ENCODE peak calls at places on chromosomes 7 and 10, in five cellular contexts. One of them, this sample, is unnamed.

GRCh38 chr7:98875501-98875900 is 2.8 kb upstream of the TRRAP start:
- DNase-seq in K562: no peak
- DNase-seq in H1: no peak
- DNase-seq in HepG2: peak
- DNase-seq in GM12878: no peak
- DNase-seq in this sample: no peak

GRCh38 chr7:151631149-151631967 is 111.7 kb upstream of the RHEB start:
- DNase-seq in K562: peak
- DNase-seq in H1: no peak
- DNase-seq in HepG2: no peak
- DNase-seq in GM12878: peak
- DNase-seq in this sample: peak

GRCh38 chr7:112481833-112482669 is 1.3 kb downstream of the LSMEM1 start:
- DNase-seq in K562: peak
- DNase-seq in H1: peak
- DNase-seq in HepG2: no peak
- DNase-seq in GM12878: no peak
- DNase-seq in this sample: no peak

GRCh38 chr7:103632972-103633371 is 187.0 kb upstream of the SLC26A5 start:
- DNase-seq in K562: no peak
- DNase-seq in H1: no peak
- DNase-seq in HepG2: no peak
- DNase-seq in GM12878: no peak
- DNase-seq in this sample: no peak

GRCh38 chr10:69492091-69492745 is 41.0 kb downstream of the TSPAN15 start:
- DNase-seq in K562: no peak
- DNase-seq in H1: no peak
- DNase-seq in HepG2: no peak
- DNase-seq in GM12878: no peak
- DNase-seq in this sample: no peak

GRCh38 chr7:39144420-39144819 is 166.7 kb downstream of the POU6F2 start:
- DNase-seq in K562: no peak
- DNase-seq in H1: no peak
- DNase-seq in HepG2: no peak
- DNase-seq in GM12878: no peak
- DNase-seq in this sample: no peak

GRCh38 chr10:14534152-14534551 is 203.4 kb upstream of the FRMD4A start:
- DNase-seq in K562: no peak
- DNase-seq in H1: no peak
- DNase-seq in HepG2: no peak
- DNase-seq in GM12878: no peak
- DNase-seq in this sample: no peak

GRCh38 chr10:130394832-130395231 is 258.6 kb downstream of the GLRX3 start:
- DNase-seq in K562: no peak
- DNase-seq in H1: no peak
- DNase-seq in HepG2: no peak
- DNase-seq in GM12878: no peak
- DNase-seq in this sample: no peak

GRCh38 chr7:95881597-95881996 is 109.2 kb downstream of the DYNC1I1 start:
- DNase-seq in K562: no peak
- DNase-seq in H1: no peak
- DNase-seq in HepG2: no peak
- DNase-seq in GM12878: no peak
- DNase-seq in this sample: no peak

GRCh38 chr7:11141541-11141940 is 167.9 kb downstream of the PHF14 start:
- DNase-seq in K562: no peak
- DNase-seq in H1: no peak
- DNase-seq in HepG2: no peak
- DNase-seq in GM12878: no peak
- DNase-seq in this sample: no peak

GRCh38 chr10:24519950-24520349 is 203.7 kb downstream of the ARHGAP21 start:
- DNase-seq in K562: no peak
- DNase-seq in H1: no peak
- DNase-seq in HepG2: no peak
- DNase-seq in GM12878: no peak
- DNase-seq in this sample: peak

GRCh38 chr10:8305871-8306652 is 251.6 kb downstream of the GATA3 start:
- DNase-seq in K562: no peak
- DNase-seq in H1: no peak
- DNase-seq in HepG2: no peak
- DNase-seq in GM12878: no peak
- DNase-seq in this sample: no peak

GRCh38 chr7:92178928-92179373 is at the start of gene LRRD1:
- DNase-seq in K562: peak
- DNase-seq in H1: peak
- DNase-seq in HepG2: peak
- DNase-seq in GM12878: peak
- DNase-seq in this sample: peak

GRCh38 chr7:78777844-78778243 is 675.6 kb downstream of the MAGI2 start:
- DNase-seq in K562: no peak
- DNase-seq in H1: no peak
- DNase-seq in HepG2: no peak
- DNase-seq in GM12878: no peak
- DNase-seq in this sample: no peak

GRCh38 chr7:55552320-55553086 is 19.8 kb downstream of the VOPP1 start:
- DNase-seq in K562: peak
- DNase-seq in H1: no peak
- DNase-seq in HepG2: no peak
- DNase-seq in GM12878: no peak
- DNase-seq in this sample: no peak

GRCh38 chr10:35568483-35569015 is 36.6 kb upstream of the GJD4 start:
- DNase-seq in K562: no peak
- DNase-seq in H1: no peak
- DNase-seq in HepG2: no peak
- DNase-seq in GM12878: no peak
- DNase-seq in this sample: no peak

GRCh38 chr7:100484636-100485114 is 948 bp downstream of the NYAP1 start:
- DNase-seq in K562: no peak
- DNase-seq in H1: no peak
- DNase-seq in HepG2: no peak
- DNase-seq in GM12878: no peak
- DNase-seq in this sample: no peak

GRCh38 chr7:48337012-48337621 is 165.9 kb downstream of the ABCA13 start:
- DNase-seq in K562: peak
- DNase-seq in H1: no peak
- DNase-seq in HepG2: peak
- DNase-seq in GM12878: no peak
- DNase-seq in this sample: peak

GRCh38 chr7:151775547-151776443 is 101.1 kb downstream of the PRKAG2 start:
- DNase-seq in K562: no peak
- DNase-seq in H1: no peak
- DNase-seq in HepG2: no peak
- DNase-seq in GM12878: no peak
- DNase-seq in this sample: no peak

GRCh38 chr7:21407806-21408480 is 19.9 kb upstream of the SP4 start:
- DNase-seq in K562: no peak
- DNase-seq in H1: no peak
- DNase-seq in HepG2: no peak
- DNase-seq in GM12878: no peak
- DNase-seq in this sample: no peak

GRCh38 chr7:141585592-141586510 is 34.6 kb downstream of the AGK start:
- DNase-seq in K562: no peak
- DNase-seq in H1: no peak
- DNase-seq in HepG2: peak
- DNase-seq in GM12878: peak
- DNase-seq in this sample: no peak

GRCh38 chr10:121096617-121097431 is 245.7 kb downstream of the WDR11 start:
- DNase-seq in K562: peak
- DNase-seq in H1: no peak
- DNase-seq in HepG2: peak
- DNase-seq in GM12878: no peak
- DNase-seq in this sample: no peak

GRCh38 chr7:129258649-129259389 is 34.0 kb downstream of the AHCYL2 start:
- DNase-seq in K562: no peak
- DNase-seq in H1: peak
- DNase-seq in HepG2: no peak
- DNase-seq in GM12878: no peak
- DNase-seq in this sample: no peak

GRCh38 chr7:95238252-95238938 is 85.9 kb downstream of the PON1 start:
- DNase-seq in K562: no peak
- DNase-seq in H1: no peak
- DNase-seq in HepG2: no peak
- DNase-seq in GM12878: no peak
- DNase-seq in this sample: no peak

GRCh38 chr10:122859527-122859926 is 13.9 kb upstream of the CUZD1 start:
- DNase-seq in K562: no peak
- DNase-seq in H1: no peak
- DNase-seq in HepG2: no peak
- DNase-seq in GM12878: no peak
- DNase-seq in this sample: no peak

GRCh38 chr10:71241114-71241898 is 28.9 kb downstream of the UNC5B start:
- DNase-seq in K562: no peak
- DNase-seq in H1: no peak
- DNase-seq in HepG2: no peak
- DNase-seq in GM12878: no peak
- DNase-seq in this sample: no peak

GRCh38 chr10:50577681-50578350 is 45.9 kb downstream of the SGMS1 start:
- DNase-seq in K562: peak
- DNase-seq in H1: no peak
- DNase-seq in HepG2: no peak
- DNase-seq in GM12878: no peak
- DNase-seq in this sample: no peak

GRCh38 chr10:5944389-5945202 is 32.7 kb downstream of the IL15RA start:
- DNase-seq in K562: no peak
- DNase-seq in H1: no peak
- DNase-seq in HepG2: no peak
- DNase-seq in GM12878: no peak
- DNase-seq in this sample: no peak

GRCh38 chr7:36217211-36217960 is 64.3 kb downstream of the EEPD1 start:
- DNase-seq in K562: peak
- DNase-seq in H1: no peak
- DNase-seq in HepG2: no peak
- DNase-seq in GM12878: no peak
- DNase-seq in this sample: no peak

GRCh38 chr7:101953248-101953819 is 135.9 kb downstream of the CUX1 start:
- DNase-seq in K562: no peak
- DNase-seq in H1: no peak
- DNase-seq in HepG2: no peak
- DNase-seq in GM12878: peak
- DNase-seq in this sample: no peak

GRCh38 chr10:16258476-16259040 is 178.3 kb upstream of the PTER start:
- DNase-seq in K562: no peak
- DNase-seq in H1: no peak
- DNase-seq in HepG2: no peak
- DNase-seq in GM12878: no peak
- DNase-seq in this sample: no peak

GRCh38 chr10:132685121-132685891 is 100.6 kb downstream of the NKX6-2 start:
- DNase-seq in K562: peak
- DNase-seq in H1: no peak
- DNase-seq in HepG2: peak
- DNase-seq in GM12878: no peak
- DNase-seq in this sample: peak

GRCh38 chr7:84100866-84101265 is 93.7 kb downstream of the SEMA3A start:
- DNase-seq in K562: no peak
- DNase-seq in H1: no peak
- DNase-seq in HepG2: no peak
- DNase-seq in GM12878: no peak
- DNase-seq in this sample: no peak

GRCh38 chr7:106604303-106604918 is 56.5 kb downstream of the CCDC71L start:
- DNase-seq in K562: no peak
- DNase-seq in H1: no peak
- DNase-seq in HepG2: no peak
- DNase-seq in GM12878: no peak
- DNase-seq in this sample: no peak

GRCh38 chr10:75191821-75192568 is 18.6 kb upstream of the VDAC2 start:
- DNase-seq in K562: peak
- DNase-seq in H1: no peak
- DNase-seq in HepG2: peak
- DNase-seq in GM12878: no peak
- DNase-seq in this sample: no peak

GRCh38 chr10:4383683-4384082 is 442.3 kb upstream of the AKR1E2 start:
- DNase-seq in K562: no peak
- DNase-seq in H1: no peak
- DNase-seq in HepG2: no peak
- DNase-seq in GM12878: no peak
- DNase-seq in this sample: no peak
- TF ChIP-seq CREB1 in K562: no peak
- TF ChIP-seq CREB1 in H1: no peak
- TF ChIP-seq CREB1 in HepG2: no peak
- TF ChIP-seq CREB1 in GM12878: no peak
- TF ChIP-seq CREB1 in this sample: no peak

GRCh38 chr10:103969857-103970627 is 3.1 kb downstream of the SLK start:
- DNase-seq in K562: no peak
- DNase-seq in H1: no peak
- DNase-seq in HepG2: no peak
- DNase-seq in GM12878: no peak
- DNase-seq in this sample: no peak

GRCh38 chr10:103968441-103969391 is 1.8 kb downstream of the SLK start:
- DNase-seq in K562: no peak
- DNase-seq in H1: no peak
- DNase-seq in HepG2: no peak
- DNase-seq in GM12878: no peak
- DNase-seq in this sample: no peak

GRCh38 chr10:103969436-103969835 is 2.5 kb downstream of the SLK start:
- DNase-seq in K562: no peak
- DNase-seq in H1: no peak
- DNase-seq in HepG2: no peak
- DNase-seq in GM12878: no peak
- DNase-seq in this sample: no peak

GRCh38 chr10:103967433-103968142 is 648 bp downstream of the SLK start:
- DNase-seq in K562: peak
- DNase-seq in H1: no peak
- DNase-seq in HepG2: no peak
- DNase-seq in GM12878: no peak
- DNase-seq in this sample: no peak

GRCh38 chr10:103966671-103967432 is at the start of gene SLK:
- DNase-seq in K562: peak
- DNase-seq in H1: no peak
- DNase-seq in HepG2: peak
- DNase-seq in GM12878: no peak
- DNase-seq in this sample: peak
- TF ChIP-seq MAX in K562: peak
- TF ChIP-seq MAX in H1: no peak
- TF ChIP-seq MAX in HepG2: peak
- TF ChIP-seq MAX in GM12878: peak
- TF ChIP-seq MAX in this sample: peak

GRCh38 chr7:135210818-135211178 is 528 bp downstream of the WDR91 start:
- DNase-seq in K562: peak
- DNase-seq in H1: no peak
- DNase-seq in HepG2: no peak
- DNase-seq in GM12878: no peak
- DNase-seq in this sample: no peak
- TF ChIP-seq CREB1 in K562: no peak
- TF ChIP-seq CREB1 in H1: no peak
- TF ChIP-seq CREB1 in HepG2: no peak
- TF ChIP-seq CREB1 in GM12878: no peak
- TF ChIP-seq CREB1 in this sample: no peak

GRCh38 chr10:63886281-63887025 is 365.3 kb downstream of the REEP3 start:
- DNase-seq in K562: no peak
- DNase-seq in H1: no peak
- DNase-seq in HepG2: no peak
- DNase-seq in GM12878: no peak
- DNase-seq in this sample: no peak
- TF ChIP-seq MAX in K562: no peak
- TF ChIP-seq MAX in H1: no peak
- TF ChIP-seq MAX in HepG2: no peak
- TF ChIP-seq MAX in GM12878: no peak
- TF ChIP-seq MAX in this sample: no peak

This sample was measured in WTC11.